ENCODE peak calls at places on chromosomes 2 and 18, in eight cellular contexts. One of them, this sample, is unnamed.
A peak's percentile ranks its signal among the peaks of the same experiment; 100 is the strongest.

GRCh38 chr2:12048551-12048950 is 302.1 kb downstream of the LPIN1 start:
- DNase-seq in activated CD4-positive, alpha-beta T cell treated with anti-CD3 and anti-CD28 coated beads, Interleukin-2, amount 50 U/mL, for 4 hours: no peak
- DNase-seq in EL: no peak
- DNase-seq in H9: peak; percentile 58
- DNase-seq in T-helper 1 cell: no peak
- DNase-seq in Calu3: peak; percentile 3
- DNase-seq in mucosa of gallbladder: no peak
- DNase-seq in head of caudate nucleus: no peak
- DNase-seq in this sample: no peak

GRCh38 chr2:203683932-203684556 is 22.4 kb upstream of the CD28 start:
- DNase-seq in activated CD4-positive, alpha-beta T cell treated with anti-CD3 and anti-CD28 coated beads, Interleukin-2, amount 50 U/mL, for 4 hours: no peak
- DNase-seq in EL: peak; percentile 86
- DNase-seq in H9: no peak
- DNase-seq in T-helper 1 cell: no peak
- DNase-seq in Calu3: peak; percentile 81
- DNase-seq in mucosa of gallbladder: no peak
- DNase-seq in head of caudate nucleus: no peak
- DNase-seq in this sample: peak; percentile 88

GRCh38 chr2:96097951-96098823 is 18.2 kb downstream of the ADRA2B start:
- DNase-seq in activated CD4-positive, alpha-beta T cell treated with anti-CD3 and anti-CD28 coated beads, Interleukin-2, amount 50 U/mL, for 4 hours: no peak
- DNase-seq in EL: no peak
- DNase-seq in H9: peak; percentile 22
- DNase-seq in T-helper 1 cell: no peak
- DNase-seq in Calu3: no peak
- DNase-seq in mucosa of gallbladder: no peak
- DNase-seq in head of caudate nucleus: no peak
- DNase-seq in this sample: no peak

GRCh38 chr2:39996653-39997080 is 217.6 kb upstream of the THUMPD2 start:
- DNase-seq in activated CD4-positive, alpha-beta T cell treated with anti-CD3 and anti-CD28 coated beads, Interleukin-2, amount 50 U/mL, for 4 hours: no peak
- DNase-seq in EL: peak; percentile 75
- DNase-seq in H9: no peak
- DNase-seq in T-helper 1 cell: no peak
- DNase-seq in Calu3: peak; percentile 12
- DNase-seq in mucosa of gallbladder: no peak
- DNase-seq in head of caudate nucleus: no peak
- DNase-seq in this sample: peak; percentile 84

GRCh38 chr2:241750076-241750840 is 15.8 kb downstream of the D2HGDH start:
- DNase-seq in activated CD4-positive, alpha-beta T cell treated with anti-CD3 and anti-CD28 coated beads, Interleukin-2, amount 50 U/mL, for 4 hours: no peak
- DNase-seq in EL: no peak
- DNase-seq in H9: peak; percentile 16
- DNase-seq in T-helper 1 cell: no peak
- DNase-seq in Calu3: no peak
- DNase-seq in mucosa of gallbladder: no peak
- DNase-seq in head of caudate nucleus: no peak
- DNase-seq in this sample: no peak

GRCh38 chr2:20677301-20678176 is 10.6 kb downstream of the GDF7 start:
- DNase-seq in activated CD4-positive, alpha-beta T cell treated with anti-CD3 and anti-CD28 coated beads, Interleukin-2, amount 50 U/mL, for 4 hours: no peak
- DNase-seq in EL: no peak
- DNase-seq in H9: peak; percentile 55
- DNase-seq in T-helper 1 cell: no peak
- DNase-seq in Calu3: no peak
- DNase-seq in mucosa of gallbladder: no peak
- DNase-seq in head of caudate nucleus: no peak
- DNase-seq in this sample: no peak

GRCh38 chr18:66344227-66344626 is 259.7 kb downstream of the CDH19 start:
- DNase-seq in activated CD4-positive, alpha-beta T cell treated with anti-CD3 and anti-CD28 coated beads, Interleukin-2, amount 50 U/mL, for 4 hours: no peak
- DNase-seq in EL: no peak
- DNase-seq in H9: no peak
- DNase-seq in T-helper 1 cell: no peak
- DNase-seq in Calu3: no peak
- DNase-seq in mucosa of gallbladder: no peak
- DNase-seq in head of caudate nucleus: no peak
- DNase-seq in this sample: no peak

GRCh38 chr2:113141451-113141850 is 14.1 kb downstream of the IL1RN start:
- DNase-seq in activated CD4-positive, alpha-beta T cell treated with anti-CD3 and anti-CD28 coated beads, Interleukin-2, amount 50 U/mL, for 4 hours: no peak
- DNase-seq in EL: no peak
- DNase-seq in H9: no peak
- DNase-seq in T-helper 1 cell: no peak
- DNase-seq in Calu3: no peak
- DNase-seq in mucosa of gallbladder: no peak
- DNase-seq in head of caudate nucleus: no peak
- DNase-seq in this sample: no peak

GRCh38 chr2:105812180-105813044 is 67.7 kb downstream of the NCK2 start:
- DNase-seq in activated CD4-positive, alpha-beta T cell treated with anti-CD3 and anti-CD28 coated beads, Interleukin-2, amount 50 U/mL, for 4 hours: no peak
- DNase-seq in EL: peak; percentile 10
- DNase-seq in H9: no peak
- DNase-seq in T-helper 1 cell: no peak
- DNase-seq in Calu3: no peak
- DNase-seq in mucosa of gallbladder: peak; percentile 54
- DNase-seq in head of caudate nucleus: no peak
- DNase-seq in this sample: peak; percentile 83

GRCh38 chr2:37720533-37721218 is 49.2 kb upstream of the CDC42EP3 start:
- DNase-seq in activated CD4-positive, alpha-beta T cell treated with anti-CD3 and anti-CD28 coated beads, Interleukin-2, amount 50 U/mL, for 4 hours: no peak
- DNase-seq in EL: peak; percentile 35
- DNase-seq in H9: no peak
- DNase-seq in T-helper 1 cell: no peak
- DNase-seq in Calu3: no peak
- DNase-seq in mucosa of gallbladder: no peak
- DNase-seq in head of caudate nucleus: no peak
- DNase-seq in this sample: peak; percentile 50

GRCh38 chr2:216308532-216308931 is 63.8 kb downstream of the MARCHF4 start:
- DNase-seq in activated CD4-positive, alpha-beta T cell treated with anti-CD3 and anti-CD28 coated beads, Interleukin-2, amount 50 U/mL, for 4 hours: no peak
- DNase-seq in EL: no peak
- DNase-seq in H9: no peak
- DNase-seq in T-helper 1 cell: no peak
- DNase-seq in Calu3: no peak
- DNase-seq in mucosa of gallbladder: no peak
- DNase-seq in head of caudate nucleus: no peak
- DNase-seq in this sample: peak; percentile 90

This sample was measured in RPMI7951.